ENCODE peak calls at places on chromosomes 16 and 17, in seven cellular contexts. J is hepatic stellate cell; Y is psoas muscle; A is fibroblast of the conjunctiva; F is activated CD8-positive, alpha-beta T cell treated with anti-CD3 and anti-CD28 coated beads, Interleukin-2, amount 10 ng/mL, durations not matched to agents 7 days and 5 days; X is transverse colon; B is EH. H is an unnamed sample.

GRCh38 chr17:61399131-61400057 is at the start of gene TBX2:
- DNase-seq in A (peak; percentile 83), Y (peak; percentile 64), X (peak; percentile 55), J (peak; percentile 98), B (peak; percentile 89), F (no peak), H (peak; percentile 95)

GRCh38 chr17:77491921-77492445 is 351.2 kb downstream of the SEC14L1 start:
- DNase-seq in Y (no peak), A (no peak), B (no peak), F (peak; percentile 54), J (no peak), X (peak; percentile 70), H (no peak)

GRCh38 chr16:81846105-81846504 is 67.0 kb downstream of the PLCG2 start:
- DNase-seq in F (no peak), J (no peak), B (no peak), Y (no peak), X (no peak), A (no peak), H (no peak)

GRCh38 chr17:36697907-36698526 is 96.6 kb downstream of the MRM1 start:
- DNase-seq in Y (no peak), A (no peak), F (no peak), B (peak; percentile 27), J (no peak), X (no peak), H (no peak)

GRCh38 chr17:28145348-28145747 is 102.9 kb downstream of the NLK start:
- DNase-seq in J (peak; percentile 27), F (no peak), A (no peak), B (peak; percentile 76), Y (no peak), X (no peak), H (peak; percentile 54)

GRCh38 chr17:69435986-69436696 is 21.6 kb downstream of the MAP2K6 start:
- DNase-seq in J (no peak), F (no peak), A (no peak), B (no peak), X (no peak), Y (no peak), H (no peak)

GRCh38 chr17:75610103-75610984 is 22.7 kb downstream of the MYO15B start:
- DNase-seq in J (no peak), B (no peak), A (no peak), F (no peak), Y (no peak), X (peak; percentile 90), H (no peak)

GRCh38 chr17:82121660-82122629 is 23.9 kb upstream of the FASN start:
- DNase-seq in B (no peak), J (no peak), Y (no peak), F (no peak), A (no peak), X (no peak), H (peak; percentile 55)

GRCh38 chr16:48279199-48279598 is 31.9 kb upstream of the ABCC11 start:
- DNase-seq in J (no peak), A (no peak), Y (no peak), F (no peak), X (no peak), B (no peak), H (no peak)

GRCh38 chr16:876041-876335 is 75.5 kb upstream of the GNG13 start:
- DNase-seq in Y (peak; percentile 11), B (no peak), J (no peak), X (no peak), F (no peak), A (no peak), H (no peak)

GRCh38 chr17:30379303-30380105 is 777 bp downstream of the CPD start:
- DNase-seq in X (peak; percentile 33), A (no peak), B (peak; percentile 15), J (peak; percentile 17), F (peak; percentile 38), Y (peak; percentile 23), H (peak; percentile 24)

GRCh38 chr17:50027639-50028206 is 28.2 kb upstream of the ITGA3 start:
- DNase-seq in A (peak; percentile 70), J (peak; percentile 95), F (no peak), Y (peak; percentile 77), B (peak; percentile 98), X (peak; percentile 58), H (peak; percentile 98)

GRCh38 chr17:78276098-78276497 is 44.7 kb downstream of the TMEM235 start:
- DNase-seq in J (no peak), Y (no peak), B (no peak), X (no peak), F (no peak), A (no peak), H (no peak)

GRCh38 chr17:67056746-67057490 is 12.6 kb downstream of the CACNG1 start:
- DNase-seq in Y (no peak), F (no peak), X (no peak), B (no peak), J (no peak), A (no peak), H (no peak)

GRCh38 chr16:19382887-19383816 is 34.5 kb upstream of the TMC5 start:
- DNase-seq in Y (no peak), B (no peak), X (no peak), F (peak; percentile 26), A (no peak), J (no peak), H (no peak)

GRCh38 chr17:3556905-3557767 is 476 bp downstream of the TRPV3 start:
- DNase-seq in A (no peak), Y (no peak), J (no peak), B (no peak), F (no peak), X (no peak), H (no peak)

GRCh38 chr17:10622610-10623485 is 34.3 kb downstream of the MYH3 start:
- DNase-seq in A (no peak), J (no peak), F (no peak), Y (no peak), B (peak; percentile 65), X (no peak), H (no peak)

GRCh38 chr16:88130016-88130415 is 178.8 kb downstream of the BANP start:
- DNase-seq in F (no peak), A (no peak), Y (peak; percentile 4), J (no peak), B (no peak), X (no peak), H (no peak)

GRCh38 chr17:80832888-80833583 is 158.6 kb upstream of the CHMP6 start:
- DNase-seq in Y (peak; percentile 92), J (peak; percentile 99), B (peak; percentile 99), X (peak; percentile 85), A (peak; percentile 97), F (peak; percentile 88), H (peak; percentile 99)

GRCh38 chr17:14745122-14745521 is 444.2 kb downstream of the HS3ST3B1 start:
- DNase-seq in F (no peak), A (no peak), J (no peak), X (no peak), B (peak; percentile 97), Y (no peak), H (no peak)

GRCh38 chr17:46818319-46818928 is at the start of gene WNT3:
- DNase-seq in F (peak; percentile 64), A (no peak), J (no peak), Y (no peak), X (peak; percentile 16), B (peak; percentile 23), H (no peak)